ENCODE peak calls at places on chromosomes 3 and 15, in four cellular contexts. One of them, this sample, is unnamed.

GRCh38 chr3:102733811-102734574 is 299.2 kb downstream of the ZPLD1 start:
- DNase-seq in heart right ventricle: no peak
- DNase-seq in sigmoid colon: no peak
- DNase-seq in psoas muscle: no peak
- DNase-seq in this sample: no peak

GRCh38 chr15:83380682-83381081 is 66.5 kb upstream of the SH3GL3 start:
- DNase-seq in heart right ventricle: peak; percentile 32
- DNase-seq in sigmoid colon: no peak
- DNase-seq in psoas muscle: no peak
- DNase-seq in this sample: peak; percentile 2

GRCh38 chr15:48566669-48567068 is 78.8 kb downstream of the FBN1 start:
- DNase-seq in heart right ventricle: no peak
- DNase-seq in sigmoid colon: no peak
- DNase-seq in psoas muscle: no peak
- DNase-seq in this sample: no peak

GRCh38 chr15:62482715-62483429 is 317.8 kb upstream of the C2CD4B start:
- DNase-seq in heart right ventricle: no peak
- DNase-seq in sigmoid colon: no peak
- DNase-seq in psoas muscle: no peak
- DNase-seq in this sample: no peak

GRCh38 chr15:43067717-43068461 is 37.9 kb downstream of the UBR1 start:
- DNase-seq in heart right ventricle: no peak
- DNase-seq in sigmoid colon: no peak
- DNase-seq in psoas muscle: no peak
- DNase-seq in this sample: no peak

GRCh38 chr3:197730200-197730599 is 6.5 kb downstream of the RUBCN start:
- DNase-seq in heart right ventricle: no peak
- DNase-seq in sigmoid colon: no peak
- DNase-seq in psoas muscle: no peak
- DNase-seq in this sample: no peak

GRCh38 chr15:100910119-100910518 is 9.0 kb upstream of the LRRK1 start:
- DNase-seq in heart right ventricle: no peak
- DNase-seq in sigmoid colon: no peak
- DNase-seq in psoas muscle: no peak
- DNase-seq in this sample: no peak

GRCh38 chr3:193805448-193805847 is 212.4 kb downstream of the OPA1 start:
- DNase-seq in heart right ventricle: peak; percentile 85
- DNase-seq in sigmoid colon: peak; percentile 77
- DNase-seq in psoas muscle: peak; percentile 76
- DNase-seq in this sample: no peak

GRCh38 chr3:141235661-141236171 is 4.1 kb downstream of the PXYLP1 start:
- DNase-seq in heart right ventricle: no peak
- DNase-seq in sigmoid colon: no peak
- DNase-seq in psoas muscle: no peak
- DNase-seq in this sample: no peak

GRCh38 chr3:161560006-161560637 is 63.5 kb downstream of the OTOL1 start:
- DNase-seq in heart right ventricle: no peak
- DNase-seq in sigmoid colon: peak; percentile 63
- DNase-seq in psoas muscle: no peak
- DNase-seq in this sample: peak; percentile 12

GRCh38 chr3:136465296-136465695 is 215.2 kb downstream of the PCCB start:
- DNase-seq in heart right ventricle: no peak
- DNase-seq in sigmoid colon: no peak
- DNase-seq in psoas muscle: no peak
- DNase-seq in this sample: no peak

GRCh38 chr15:65862682-65863081 is 6.6 kb upstream of the RAB11A start:
- DNase-seq in heart right ventricle: no peak
- DNase-seq in sigmoid colon: no peak
- DNase-seq in psoas muscle: no peak
- DNase-seq in this sample: no peak

GRCh38 chr15:41810651-41811431 is 17.1 kb upstream of the JMJD7 start:
- DNase-seq in heart right ventricle: no peak
- DNase-seq in sigmoid colon: no peak
- DNase-seq in psoas muscle: no peak
- DNase-seq in this sample: no peak

GRCh38 chr3:31562525-31562924 is 29.8 kb downstream of the STT3B start:
- DNase-seq in heart right ventricle: peak; percentile 17
- DNase-seq in sigmoid colon: no peak
- DNase-seq in psoas muscle: no peak
- DNase-seq in this sample: no peak

GRCh38 chr3:161291191-161291901 is 70.2 kb downstream of the NMD3 start:
- DNase-seq in heart right ventricle: no peak
- DNase-seq in sigmoid colon: no peak
- DNase-seq in psoas muscle: no peak
- DNase-seq in this sample: no peak

GRCh38 chr15:63983071-63983711 is 63.1 kb downstream of the DAPK2 start:
- DNase-seq in heart right ventricle: no peak
- DNase-seq in sigmoid colon: no peak
- DNase-seq in psoas muscle: no peak
- DNase-seq in this sample: no peak

GRCh38 chr3:100506355-100506754 is 13.9 kb downstream of the TMEM45A start:
- DNase-seq in heart right ventricle: no peak
- DNase-seq in sigmoid colon: no peak
- DNase-seq in psoas muscle: no peak
- DNase-seq in this sample: no peak

GRCh38 chr15:59170295-59170881 is 36.3 kb upstream of the LDHAL6B start:
- DNase-seq in heart right ventricle: peak; percentile 14
- DNase-seq in sigmoid colon: no peak
- DNase-seq in psoas muscle: peak; percentile 58
- DNase-seq in this sample: no peak

GRCh38 chr3:161770532-161771386 is 274.2 kb downstream of the OTOL1 start:
- DNase-seq in heart right ventricle: no peak
- DNase-seq in sigmoid colon: no peak
- DNase-seq in psoas muscle: no peak
- DNase-seq in this sample: no peak

GRCh38 chr3:29240248-29240647 is 40.6 kb upstream of the RBMS3 start:
- DNase-seq in heart right ventricle: no peak
- DNase-seq in sigmoid colon: no peak
- DNase-seq in psoas muscle: no peak
- DNase-seq in this sample: no peak

GRCh38 chr3:48688032-48688736 is 2.5 kb upstream of the NCKIPSD start:
- DNase-seq in heart right ventricle: no peak
- DNase-seq in sigmoid colon: no peak
- DNase-seq in psoas muscle: no peak
- DNase-seq in this sample: no peak

GRCh38 chr15:69996842-69997478 is 100.8 kb downstream of the TLE3 start:
- DNase-seq in heart right ventricle: no peak
- DNase-seq in sigmoid colon: no peak
- DNase-seq in psoas muscle: no peak
- DNase-seq in this sample: no peak

GRCh38 chr3:107599755-107600122 is 77.0 kb downstream of the BBX start:
- DNase-seq in heart right ventricle: no peak
- DNase-seq in sigmoid colon: no peak
- DNase-seq in psoas muscle: no peak
- DNase-seq in this sample: no peak

GRCh38 chr3:54067060-54067459 is 55.3 kb upstream of the CACNA2D3 start:
- DNase-seq in heart right ventricle: no peak
- DNase-seq in sigmoid colon: no peak
- DNase-seq in psoas muscle: no peak
- DNase-seq in this sample: no peak

GRCh38 chr15:60975203-60975602 is 253.9 kb downstream of the RORA start:
- DNase-seq in heart right ventricle: no peak
- DNase-seq in sigmoid colon: no peak
- DNase-seq in psoas muscle: no peak
- DNase-seq in this sample: no peak

DNA sequence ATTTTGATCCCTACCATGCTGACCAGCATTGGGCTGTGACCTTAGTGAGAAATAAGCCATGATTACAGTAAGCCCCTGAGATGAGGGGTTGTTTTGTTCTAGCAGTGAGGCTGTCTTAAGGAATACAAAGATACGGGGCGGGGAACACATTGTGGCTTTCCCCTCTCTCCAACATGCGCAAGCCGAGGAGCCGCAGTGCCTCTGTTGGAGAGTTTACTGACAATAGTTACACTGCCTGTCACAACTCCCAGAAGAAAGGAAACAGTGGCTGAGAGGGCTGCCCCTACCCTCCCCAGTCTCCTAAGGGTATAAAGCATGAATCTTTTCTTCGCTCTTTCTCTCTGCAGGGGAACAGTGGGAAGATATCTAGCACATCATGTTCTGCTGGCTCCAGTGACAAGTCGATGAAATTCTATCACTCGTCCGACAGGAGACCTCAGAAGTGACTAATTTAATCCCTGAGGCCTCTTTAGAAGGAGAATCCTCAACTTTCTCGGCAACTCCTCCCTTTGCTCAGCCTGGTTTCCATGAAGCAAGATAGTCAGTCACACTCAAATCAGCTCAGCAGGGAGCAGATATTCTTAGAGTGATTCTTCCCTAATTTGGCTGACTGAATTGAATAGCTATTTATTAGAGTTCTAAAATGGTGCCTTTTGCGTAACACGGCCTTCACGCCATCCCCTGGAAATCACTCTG is 409.0 kb upstream of the PROK2 start:
- DNase-seq in heart right ventricle: no peak
- DNase-seq in sigmoid colon: no peak
- DNase-seq in psoas muscle: no peak
- DNase-seq in this sample: no peak
- H3K27ac ChIP-seq in heart right ventricle: no peak overlapping the region
- H3K27ac ChIP-seq in sigmoid colon: no peak overlapping the region
- H3K27ac ChIP-seq in psoas muscle: no peak overlapping the region
- H3K27ac ChIP-seq in this sample: no peak overlapping the region

GRCh38 chr15:46089438-46090044 is 454.7 kb downstream of the SQOR start:
- DNase-seq in heart right ventricle: no peak
- DNase-seq in sigmoid colon: no peak
- DNase-seq in psoas muscle: no peak
- DNase-seq in this sample: no peak
- H3K27ac ChIP-seq in heart right ventricle: no peak overlapping the region
- H3K27ac ChIP-seq in sigmoid colon: no peak overlapping the region
- H3K27ac ChIP-seq in psoas muscle: no peak overlapping the region
- H3K27ac ChIP-seq in this sample: no peak overlapping the region

GRCh38 chr15:56365075-56365711 is at the start of gene TEX9:
- DNase-seq in heart right ventricle: peak; percentile 86
- DNase-seq in sigmoid colon: peak; percentile 91
- DNase-seq in psoas muscle: peak; percentile 83
- DNase-seq in this sample: peak; percentile 75
- H3K27ac ChIP-seq in heart right ventricle: no peak within 1 kb of the TSS
- H3K27ac ChIP-seq in sigmoid colon: peak within 1 kb of the TSS; percentile 43
- H3K27ac ChIP-seq in psoas muscle: no peak within 1 kb of the TSS
- H3K27ac ChIP-seq in this sample: no peak within 1 kb of the TSS

DNA sequence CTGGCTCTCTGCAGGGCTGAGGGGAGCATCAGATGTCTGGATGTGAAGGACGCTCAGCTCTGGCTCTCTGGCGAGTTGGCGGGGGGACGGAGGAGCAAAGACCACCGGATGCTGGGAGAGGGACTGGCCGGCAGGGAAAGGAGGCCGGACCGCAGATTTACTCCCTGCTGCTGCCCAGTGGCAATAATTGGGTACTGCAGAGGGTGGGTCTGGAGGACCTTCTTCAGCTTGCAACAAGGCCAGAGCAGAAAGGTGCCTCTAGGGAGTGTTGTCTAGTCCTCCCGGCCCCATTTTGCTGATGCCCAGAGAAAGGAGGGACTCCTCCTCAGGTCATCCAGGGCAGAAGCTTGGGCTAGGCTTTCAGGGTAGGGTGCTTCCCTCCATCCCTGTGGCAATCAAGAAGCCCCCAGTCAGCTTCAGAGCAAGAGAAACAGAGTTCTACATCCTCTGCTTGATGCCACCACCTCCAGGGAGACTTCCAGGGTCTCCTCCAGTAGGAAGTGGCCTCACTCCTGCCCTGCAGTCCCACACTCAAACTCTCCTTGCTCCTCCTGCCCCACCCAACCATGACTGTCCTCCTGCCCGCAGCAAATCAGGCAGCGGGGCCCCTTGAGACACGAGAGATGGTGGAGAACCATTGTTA is 20.3 kb upstream of the CSPG4 start:
- DNase-seq in heart right ventricle: peak; percentile 70
- DNase-seq in sigmoid colon: peak; percentile 89
- DNase-seq in psoas muscle: peak; percentile 75
- DNase-seq in this sample: peak; percentile 22
- H3K27ac ChIP-seq in heart right ventricle: no peak overlapping the region
- H3K27ac ChIP-seq in sigmoid colon: no peak overlapping the region
- H3K27ac ChIP-seq in psoas muscle: no peak overlapping the region
- H3K27ac ChIP-seq in this sample: no peak overlapping the region

DNA sequence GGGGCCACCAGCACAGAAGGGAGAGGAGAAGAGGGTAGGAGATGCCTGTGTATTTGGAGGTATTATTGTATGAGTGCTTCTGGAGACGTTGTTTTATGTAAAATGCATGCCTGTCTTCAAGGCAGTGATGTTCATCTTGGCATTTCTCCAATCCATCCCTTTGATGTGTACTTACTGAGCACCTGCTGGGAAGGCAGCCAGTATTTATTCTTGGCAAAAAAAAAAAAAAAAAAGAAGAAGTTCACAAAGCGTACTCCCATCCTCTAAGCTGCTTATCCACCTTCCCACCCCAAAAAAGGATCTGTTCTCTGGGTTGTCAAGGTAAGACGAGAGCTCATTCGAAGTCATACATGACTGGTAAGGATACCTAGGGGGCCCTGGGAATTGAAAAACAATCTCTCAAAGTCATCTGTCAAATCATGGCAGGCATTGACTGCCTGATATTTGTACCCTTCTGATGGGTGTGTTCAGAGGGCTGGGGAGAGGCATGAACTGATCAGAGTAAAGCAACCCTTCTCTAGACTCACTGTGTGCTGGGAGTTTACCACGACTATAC is 30.0 kb upstream of the SLC6A1 start:
- DNase-seq in heart right ventricle: no peak
- DNase-seq in sigmoid colon: no peak
- DNase-seq in psoas muscle: no peak
- DNase-seq in this sample: no peak
- H3K27ac ChIP-seq in heart right ventricle: no peak overlapping the region
- H3K27ac ChIP-seq in sigmoid colon: no peak overlapping the region
- H3K27ac ChIP-seq in psoas muscle: no peak overlapping the region
- H3K27ac ChIP-seq in this sample: peak overlapping the region; percentile 71

This sample was measured in caudate nucleus.